ENCODE peak calls at places on chromosomes 1 and 21, in seven cellular contexts. One of them, this sample, is unnamed.

GRCh38 chr1:68808351-68808750 is 311.5 kb upstream of the DEPDC1 start:
- DNase-seq in Panc1: no peak
- DNase-seq in GM23338: peak; percentile 24
- DNase-seq in K562: no peak
- DNase-seq in sigmoid colon: no peak
- DNase-seq in GM12891: no peak
- DNase-seq in breast epithelium: no peak
- DNase-seq in this sample: no peak

GRCh38 chr1:161182214-161182613 is 4.9 kb upstream of the B4GALT3 start:
- DNase-seq in Panc1: no peak
- DNase-seq in breast epithelium: no peak
- DNase-seq in K562: peak; percentile 54
- DNase-seq in sigmoid colon: no peak
- DNase-seq in GM23338: no peak
- DNase-seq in GM12891: no peak
- DNase-seq in this sample: no peak

GRCh38 chr1:32782086-32782485 is 35.1 kb downstream of the YARS1 start:
- DNase-seq in GM23338: no peak
- DNase-seq in K562: no peak
- DNase-seq in Panc1: no peak
- DNase-seq in sigmoid colon: no peak
- DNase-seq in GM12891: no peak
- DNase-seq in breast epithelium: no peak
- DNase-seq in this sample: no peak

GRCh38 chr1:164560076-164560475 is 1.1 kb downstream of the PBX1 start:
- DNase-seq in GM23338: no peak
- DNase-seq in GM12891: no peak
- DNase-seq in sigmoid colon: no peak
- DNase-seq in Panc1: no peak
- DNase-seq in breast epithelium: no peak
- DNase-seq in K562: no peak
- DNase-seq in this sample: no peak

GRCh38 chr1:1101503-1101902 is 14.4 kb downstream of the C1orf159 start:
- DNase-seq in GM12891: no peak
- DNase-seq in Panc1: no peak
- DNase-seq in GM23338: no peak
- DNase-seq in breast epithelium: no peak
- DNase-seq in K562: no peak
- DNase-seq in sigmoid colon: no peak
- DNase-seq in this sample: no peak

GRCh38 chr1:51072040-51072439 is 30.0 kb upstream of the C1orf185 start:
- DNase-seq in GM12891: no peak
- DNase-seq in breast epithelium: no peak
- DNase-seq in Panc1: no peak
- DNase-seq in sigmoid colon: no peak
- DNase-seq in GM23338: peak; percentile 16
- DNase-seq in K562: peak; percentile 75
- DNase-seq in this sample: no peak

GRCh38 chr1:241924080-241924808 is 33.3 kb upstream of the BECN2 start:
- DNase-seq in K562: no peak
- DNase-seq in Panc1: no peak
- DNase-seq in GM12891: no peak
- DNase-seq in GM23338: no peak
- DNase-seq in breast epithelium: no peak
- DNase-seq in sigmoid colon: peak; percentile 8
- DNase-seq in this sample: no peak

GRCh38 chr21:25171438-25171837 is 435.8 kb downstream of the MRPL39 start:
- DNase-seq in Panc1: no peak
- DNase-seq in sigmoid colon: no peak
- DNase-seq in breast epithelium: no peak
- DNase-seq in K562: no peak
- DNase-seq in GM23338: no peak
- DNase-seq in GM12891: no peak
- DNase-seq in this sample: no peak

GRCh38 chr1:23960291-23960718 is 677 bp downstream of the PNRC2 start:
- DNase-seq in breast epithelium: no peak
- DNase-seq in GM12891: no peak
- DNase-seq in Panc1: no peak
- DNase-seq in GM23338: no peak
- DNase-seq in K562: no peak
- DNase-seq in sigmoid colon: no peak
- DNase-seq in this sample: no peak

GRCh38 chr1:10691740-10692125 is 104.7 kb downstream of the CASZ1 start:
- DNase-seq in Panc1: no peak
- DNase-seq in GM23338: no peak
- DNase-seq in sigmoid colon: no peak
- DNase-seq in K562: no peak
- DNase-seq in breast epithelium: no peak
- DNase-seq in GM12891: no peak
- DNase-seq in this sample: no peak

GRCh38 chr1:26315874-26316850 is 1.6 kb upstream of the CD52 start:
- DNase-seq in GM23338: peak; percentile 42
- DNase-seq in K562: peak; percentile 34
- DNase-seq in sigmoid colon: no peak
- DNase-seq in Panc1: no peak
- DNase-seq in GM12891: no peak
- DNase-seq in breast epithelium: no peak
- DNase-seq in this sample: peak; percentile 58

GRCh38 chr1:26317143-26317542 is 615 bp upstream of the CD52 start:
- DNase-seq in GM12891: no peak
- DNase-seq in K562: no peak
- DNase-seq in GM23338: no peak
- DNase-seq in sigmoid colon: no peak
- DNase-seq in Panc1: no peak
- DNase-seq in breast epithelium: no peak
- DNase-seq in this sample: no peak

GRCh38 chr1:26320896-26321295 is 3.1 kb downstream of the CD52 start:
- DNase-seq in GM12891: no peak
- DNase-seq in Panc1: no peak
- DNase-seq in sigmoid colon: no peak
- DNase-seq in breast epithelium: no peak
- DNase-seq in K562: no peak
- DNase-seq in GM23338: no peak
- DNase-seq in this sample: peak; percentile 74

GRCh38 chr1:26318338-26319064 is 743 bp downstream of the CD52 start:
- DNase-seq in breast epithelium: no peak
- DNase-seq in GM12891: no peak
- DNase-seq in K562: peak; percentile 54
- DNase-seq in GM23338: no peak
- DNase-seq in Panc1: no peak
- DNase-seq in sigmoid colon: peak; percentile 74
- DNase-seq in this sample: peak; percentile 82

DNA sequence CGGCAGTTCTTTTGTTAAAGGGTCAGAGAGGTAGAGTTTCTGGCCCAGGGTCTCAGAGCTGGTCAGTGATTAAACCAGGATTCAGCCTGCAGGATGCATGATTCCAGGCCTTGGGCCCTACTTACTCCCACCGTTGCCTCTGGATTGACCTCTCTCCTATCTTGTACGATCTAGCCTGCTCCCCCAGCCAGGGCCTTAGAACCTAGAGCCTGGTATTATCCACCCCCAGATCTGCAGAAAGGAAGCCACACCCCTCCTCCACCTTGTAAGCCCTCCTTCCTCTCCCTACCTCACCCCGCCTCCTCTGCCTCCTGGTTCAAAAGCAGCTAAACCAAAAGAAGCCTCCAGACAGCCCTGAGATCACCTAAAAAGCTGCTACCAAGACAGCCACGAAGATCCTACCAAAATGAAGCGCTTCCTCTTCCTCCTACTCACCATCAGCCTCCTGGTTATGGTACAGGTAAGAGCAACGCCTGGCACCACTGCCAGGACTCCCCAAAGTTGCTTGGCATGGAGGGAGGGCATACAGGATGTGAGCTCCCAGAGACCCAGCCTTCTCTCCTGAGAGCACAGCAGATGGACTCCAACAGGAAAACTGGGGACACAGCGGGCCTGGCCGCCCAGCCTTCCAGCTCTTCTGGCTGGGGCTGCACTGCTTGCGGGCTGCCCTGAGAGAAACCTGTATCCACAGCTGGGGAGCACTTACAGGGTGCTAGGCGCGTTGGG is at the start of gene CD52:
- DNase-seq in Panc1: no peak
- DNase-seq in breast epithelium: no peak
- DNase-seq in GM12891: peak; percentile 67
- DNase-seq in K562: peak; percentile 90
- DNase-seq in sigmoid colon: no peak
- DNase-seq in GM23338: peak; percentile 71
- DNase-seq in this sample: peak; percentile 65
- TF ChIP-seq POLR2AphosphoS5 in Panc1: no peak
- TF ChIP-seq POLR2AphosphoS5 in breast epithelium: no peak
- TF ChIP-seq POLR2AphosphoS5 in GM12891: no peak
- TF ChIP-seq POLR2AphosphoS5 in K562: no peak
- TF ChIP-seq POLR2AphosphoS5 in sigmoid colon: no peak
- TF ChIP-seq POLR2AphosphoS5 in GM23338: no peak
- TF ChIP-seq POLR2AphosphoS5 in this sample: no peak

GRCh38 chr1:181257117-181257516 is 168.6 kb downstream of the IER5 start:
- DNase-seq in sigmoid colon: no peak
- DNase-seq in Panc1: no peak
- DNase-seq in breast epithelium: no peak
- DNase-seq in GM23338: no peak
- DNase-seq in GM12891: no peak
- DNase-seq in K562: no peak
- DNase-seq in this sample: no peak

GRCh38 chr1:181250038-181250437 is 161.5 kb downstream of the IER5 start:
- DNase-seq in Panc1: no peak
- DNase-seq in GM12891: no peak
- DNase-seq in sigmoid colon: no peak
- DNase-seq in breast epithelium: no peak
- DNase-seq in K562: no peak
- DNase-seq in GM23338: no peak
- DNase-seq in this sample: no peak

GRCh38 chr1:181255270-181255929 is 166.9 kb downstream of the IER5 start:
- DNase-seq in Panc1: no peak
- DNase-seq in GM12891: no peak
- DNase-seq in K562: no peak
- DNase-seq in sigmoid colon: peak; percentile 65
- DNase-seq in GM23338: no peak
- DNase-seq in breast epithelium: peak; percentile 19
- DNase-seq in this sample: no peak

GRCh38 chr1:181251713-181252075 is 163.2 kb downstream of the IER5 start:
- DNase-seq in breast epithelium: no peak
- DNase-seq in sigmoid colon: no peak
- DNase-seq in GM23338: peak; percentile 9
- DNase-seq in GM12891: no peak
- DNase-seq in K562: no peak
- DNase-seq in Panc1: no peak
- DNase-seq in this sample: no peak

GRCh38 chr1:181251001-181251712 is 162.7 kb downstream of the IER5 start:
- DNase-seq in sigmoid colon: no peak
- DNase-seq in GM12891: no peak
- DNase-seq in K562: no peak
- DNase-seq in GM23338: no peak
- DNase-seq in Panc1: no peak
- DNase-seq in breast epithelium: peak; percentile 23
- DNase-seq in this sample: no peak
- TF ChIP-seq POLR2AphosphoS5 in sigmoid colon: no peak
- TF ChIP-seq POLR2AphosphoS5 in GM12891: no peak
- TF ChIP-seq POLR2AphosphoS5 in K562: no peak
- TF ChIP-seq POLR2AphosphoS5 in GM23338: no peak
- TF ChIP-seq POLR2AphosphoS5 in Panc1: no peak
- TF ChIP-seq POLR2AphosphoS5 in breast epithelium: no peak
- TF ChIP-seq POLR2AphosphoS5 in this sample: no peak

DNA sequence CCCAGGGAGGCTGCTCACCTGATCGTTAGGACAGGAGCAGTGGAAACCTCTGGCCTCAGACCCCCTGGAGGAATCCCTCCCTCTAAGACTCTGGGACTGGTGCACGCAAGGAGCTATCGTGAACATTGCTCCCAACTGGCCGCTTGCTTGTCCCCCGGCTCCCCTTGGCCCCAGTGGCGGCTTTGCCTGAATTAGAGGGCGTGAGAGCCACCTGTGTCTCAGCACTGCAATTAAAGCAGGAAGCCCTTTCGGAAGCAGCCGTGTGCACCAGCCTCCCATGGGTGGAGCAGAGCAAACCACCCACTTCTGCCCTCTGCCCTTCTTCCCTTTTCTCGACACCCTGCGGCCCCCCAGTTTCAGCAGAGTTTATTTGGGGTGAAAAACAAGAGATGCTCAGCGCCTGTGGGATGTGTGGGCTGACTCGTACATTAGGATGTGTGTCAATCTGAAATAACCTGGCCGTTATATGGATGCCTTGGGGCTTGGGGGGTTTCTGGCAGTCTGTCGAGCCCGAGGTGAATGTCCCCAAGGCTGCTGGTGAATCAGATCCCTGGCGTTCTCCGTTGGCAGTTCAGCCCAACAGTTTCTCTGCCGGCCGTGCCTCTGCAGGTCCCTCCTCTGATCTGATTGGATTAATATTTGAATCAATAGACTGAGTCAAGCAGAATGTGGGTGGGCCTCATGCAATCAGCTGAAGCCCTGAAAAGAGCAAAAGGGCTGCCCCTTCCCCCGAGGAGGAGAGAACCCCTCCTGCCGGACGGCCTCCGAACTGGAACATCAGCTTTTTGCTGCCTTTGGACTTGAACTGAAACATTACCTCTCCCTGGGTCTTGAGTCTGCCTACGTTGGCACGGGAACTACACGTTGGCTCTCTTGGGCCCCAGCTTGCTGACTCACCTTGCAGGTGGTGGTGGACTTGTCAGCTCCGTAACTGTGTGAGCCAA is 7.3 kb upstream of the UMODL1 start:
- DNase-seq in GM23338: peak; percentile 20
- DNase-seq in sigmoid colon: no peak
- DNase-seq in GM12891: no peak
- DNase-seq in breast epithelium: no peak
- DNase-seq in K562: no peak
- DNase-seq in Panc1: no peak
- DNase-seq in this sample: no peak
- TF ChIP-seq POLR2AphosphoS5 in GM23338: no peak
- TF ChIP-seq POLR2AphosphoS5 in sigmoid colon: no peak
- TF ChIP-seq POLR2AphosphoS5 in GM12891: no peak
- TF ChIP-seq POLR2AphosphoS5 in breast epithelium: no peak
- TF ChIP-seq POLR2AphosphoS5 in K562: no peak
- TF ChIP-seq POLR2AphosphoS5 in Panc1: no peak
- TF ChIP-seq POLR2AphosphoS5 in this sample: no peak

DNA sequence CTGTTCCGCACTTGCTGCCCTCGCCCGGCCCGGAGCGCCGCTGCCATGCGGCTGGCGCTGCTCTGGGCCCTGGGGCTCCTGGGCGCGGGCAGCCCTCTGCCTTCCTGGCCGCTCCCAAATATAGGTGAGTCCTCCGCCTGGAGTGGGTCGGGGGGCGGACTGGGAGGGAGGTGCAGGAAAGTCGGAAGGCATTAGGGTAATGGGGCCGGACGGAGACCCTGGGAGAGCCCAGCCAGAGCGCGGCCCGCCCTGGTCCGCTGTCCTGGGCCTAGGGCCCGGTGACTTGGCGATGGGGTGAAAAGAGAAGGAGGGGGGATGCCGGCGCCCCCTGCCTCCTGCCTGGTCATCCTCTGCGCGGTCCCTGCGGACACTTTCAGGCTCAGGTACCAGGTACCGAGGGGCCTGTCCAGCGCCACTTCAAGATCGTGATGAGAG is 243 bp downstream of the ADAM15 start:
- DNase-seq in Panc1: no peak
- DNase-seq in breast epithelium: no peak
- DNase-seq in GM23338: no peak
- DNase-seq in sigmoid colon: no peak
- DNase-seq in GM12891: no peak
- DNase-seq in K562: no peak
- DNase-seq in this sample: no peak
- TF ChIP-seq POLR2AphosphoS5 in Panc1: no peak
- TF ChIP-seq POLR2AphosphoS5 in breast epithelium: no peak
- TF ChIP-seq POLR2AphosphoS5 in GM23338: peak; percentile 66
- TF ChIP-seq POLR2AphosphoS5 in sigmoid colon: peak; percentile 12
- TF ChIP-seq POLR2AphosphoS5 in GM12891: no peak
- TF ChIP-seq POLR2AphosphoS5 in K562: peak; percentile 27
- TF ChIP-seq POLR2AphosphoS5 in this sample: no peak